ENCODE peak calls at places on chromosomes 1 and 21, in seven cellular contexts. K is GM13977; D is transverse colon; I is heart right ventricle; E is neural progenitor cell; X is astrocyte of the spinal cord; S is CD4-positive, alpha-beta T cell. B is an unnamed sample.

GRCh38 chr1:58456470-58456869 is 90.1 kb downstream of the OMA1 start:
- DNase-seq in D (no peak), K (no peak), S (no peak), E (no peak), I (no peak), X (no peak), B (no peak)

GRCh38 chr1:148308832-148309458 is 156.9 kb upstream of the NBPF11 start:
- DNase-seq in K (no peak), X (no peak), D (no peak), I (no peak), E (no peak), S (no peak), B (no peak)

GRCh38 chr1:228226956-228227791 is 19.3 kb downstream of the OBSCN start:
- DNase-seq in E (no peak), D (peak), S (no peak), X (no peak), I (no peak), K (no peak), B (no peak)

GRCh38 chr1:167546935-167547334 is 6.6 kb downstream of the CREG1 start:
- DNase-seq in D (no peak), I (no peak), K (no peak), S (no peak), E (no peak), X (no peak), B (no peak)

GRCh38 chr21:26433386-26433785 is 139.7 kb downstream of the CYYR1 start:
- DNase-seq in D (no peak), E (no peak), K (no peak), X (no peak), I (no peak), S (no peak), B (no peak)

GRCh38 chr1:119742193-119742592 is 26.5 kb downstream of the HMGCS2 start:
- DNase-seq in D (no peak), X (no peak), E (no peak), I (peak), S (no peak), K (no peak), B (no peak)

GRCh38 chr1:150268342-150268705 is 492 bp downstream of the APH1A start:
- DNase-seq in D (peak), E (peak), S (peak), I (no peak), K (peak), X (no peak), B (peak)

GRCh38 chr1:57889686-57890360 is 466.0 kb upstream of the DAB1 start:
- DNase-seq in E (no peak), K (no peak), I (no peak), D (no peak), X (peak), S (no peak), B (no peak)

GRCh38 chr1:231315887-231316286 is 21.8 kb downstream of the EXOC8 start:
- DNase-seq in K (peak), E (peak), I (peak), X (peak), D (peak), S (peak), B (peak)

GRCh38 chr1:203121186-203122015 is 6.1 kb upstream of the ADORA1 start:
- DNase-seq in D (no peak), E (no peak), S (no peak), K (no peak), X (no peak), I (no peak), B (no peak)

GRCh38 chr1:65049941-65050713 is 83.8 kb upstream of the JAK1 start:
- DNase-seq in X (no peak), K (no peak), S (no peak), I (no peak), D (no peak), E (no peak), B (no peak)

GRCh38 chr1:172775598-172776570 is 117.0 kb downstream of the FASLG start:
- DNase-seq in E (no peak), I (no peak), X (no peak), D (no peak), S (no peak), K (no peak), B (no peak)

GRCh38 chr1:5971471-5972197 is 20.6 kb downstream of the NPHP4 start:
- DNase-seq in X (no peak), D (no peak), K (no peak), S (no peak), I (no peak), E (no peak), B (no peak)

GRCh38 chr1:170445096-170445495 is 86.9 kb upstream of the GORAB start:
- DNase-seq in S (no peak), I (no peak), D (no peak), K (no peak), X (peak), E (no peak), B (no peak)

GRCh38 chr1:153260980-153261792 is 1.7 kb downstream of the LORICRIN start:
- DNase-seq in I (no peak), E (no peak), K (peak), D (no peak), X (peak), S (peak), B (peak)

GRCh38 chr1:64243757-64244080 is 40.3 kb downstream of the UBE2U start:
- DNase-seq in X (no peak), D (no peak), S (no peak), E (no peak), K (no peak), I (no peak), B (no peak)

GRCh38 chr1:244601336-244601735 is 51.6 kb upstream of the DESI2 start:
- DNase-seq in S (no peak), K (no peak), E (no peak), D (no peak), I (no peak), X (no peak), B (no peak)

GRCh38 chr1:202625416-202626360 is 84.6 kb downstream of the SYT2 start:
- DNase-seq in K (peak), S (peak), E (peak), I (peak), D (peak), X (peak), B (peak)

GRCh38 chr1:206814716-206815341 is 42.5 kb upstream of the IL10 start:
- DNase-seq in I (no peak), D (no peak), S (no peak), K (no peak), E (no peak), X (peak), B (no peak)

GRCh38 chr1:246181244-246181643 is 325.8 kb downstream of the SMYD3 start:
- DNase-seq in X (no peak), I (no peak), K (no peak), S (no peak), D (no peak), E (no peak), B (no peak)

GRCh38 chr1:51960262-51960661 is 30.2 kb downstream of the RAB3B start:
- DNase-seq in E (no peak), X (no peak), I (no peak), D (no peak), S (no peak), K (no peak), B (no peak)

GRCh38 chr1:2642560-2643413 is 10.0 kb upstream of the MMEL1 start:
- DNase-seq in E (peak), X (peak), K (peak), D (peak), S (peak), I (peak), B (peak)

GRCh38 chr1:204331847-204332487 is 27.8 kb downstream of the PLEKHA6 start:
- DNase-seq in S (no peak), K (no peak), E (no peak), I (no peak), X (no peak), D (peak), B (no peak)

GRCh38 chr1:240189386-240189989 is 97.8 kb downstream of the FMN2 start:
- DNase-seq in X (peak), E (peak), D (peak), K (peak), S (no peak), I (peak), B (peak)

GRCh38 chr1:147073062-147073432 is 99.2 kb downstream of the PRKAB2 start:
- DNase-seq in X (no peak), I (no peak), S (no peak), D (no peak), E (peak), K (no peak), B (peak)

GRCh38 chr21:35682874-35683549 is 377.3 kb downstream of the SETD4 start:
- DNase-seq in E (no peak), S (no peak), I (no peak), K (no peak), D (no peak), X (no peak), B (no peak)

GRCh38 chr1:224178894-224179293 is 4.1 kb upstream of the DEGS1 start:
- DNase-seq in S (no peak), I (no peak), K (no peak), X (no peak), E (no peak), D (no peak), B (no peak)

GRCh38 chr1:229258031-229258850 is 12.7 kb upstream of the RAB4A start:
- DNase-seq in E (peak), X (peak), I (peak), K (peak), D (peak), S (peak), B (peak)

GRCh38 chr1:115314111-115314510 is 23.9 kb downstream of the NGF start:
- DNase-seq in I (no peak), X (no peak), K (no peak), D (no peak), E (no peak), S (no peak), B (no peak)

GRCh38 chr1:162916407-162916806 is 55.4 kb upstream of the CCDC190 start:
- DNase-seq in X (peak), D (no peak), I (no peak), S (no peak), K (no peak), E (no peak), B (no peak)

GRCh38 chr1:20035114-20035513 is 34.9 kb upstream of the PLA2G5 start:
- DNase-seq in K (no peak), I (no peak), S (no peak), E (no peak), X (no peak), D (no peak), B (no peak)

GRCh38 chr1:96845464-96845863 is 123.9 kb downstream of the PTBP2 start:
- DNase-seq in I (no peak), D (peak), E (peak), K (peak), X (no peak), S (no peak), B (peak)

GRCh38 chr1:65254320-65255087 is 54.8 kb upstream of the DNAJC6 start:
- DNase-seq in E (peak), X (peak), I (peak), S (peak), K (peak), D (peak), B (peak)

GRCh38 chr21:34360488-34361241 is 3.1 kb upstream of the KCNE2 start:
- DNase-seq in E (no peak), I (no peak), X (no peak), S (no peak), D (no peak), K (no peak), B (no peak)

GRCh38 chr1:37453647-37454046 is 20.7 kb upstream of the ZC3H12A start:
- DNase-seq in D (no peak), K (no peak), S (no peak), E (no peak), X (no peak), I (no peak), B (no peak)

GRCh38 chr1:198825254-198825653 is 186.4 kb downstream of the PTPRC start:
- DNase-seq in K (no peak), S (no peak), E (no peak), X (no peak), D (no peak), I (no peak), B (no peak)

GRCh38 chr1:198833706-198834497 is 195.1 kb downstream of the PTPRC start:
- DNase-seq in X (no peak), E (no peak), D (no peak), S (no peak), K (no peak), I (no peak), B (no peak)

GRCh38 chr1:198830397-198830796 is 191.6 kb downstream of the PTPRC start:
- DNase-seq in I (no peak), D (no peak), K (no peak), S (no peak), X (peak), E (no peak), B (no peak)

GRCh38 chr1:198829356-198829755 is 190.5 kb downstream of the PTPRC start:
- DNase-seq in K (no peak), X (no peak), S (no peak), D (no peak), I (no peak), E (no peak), B (no peak)

DNA sequence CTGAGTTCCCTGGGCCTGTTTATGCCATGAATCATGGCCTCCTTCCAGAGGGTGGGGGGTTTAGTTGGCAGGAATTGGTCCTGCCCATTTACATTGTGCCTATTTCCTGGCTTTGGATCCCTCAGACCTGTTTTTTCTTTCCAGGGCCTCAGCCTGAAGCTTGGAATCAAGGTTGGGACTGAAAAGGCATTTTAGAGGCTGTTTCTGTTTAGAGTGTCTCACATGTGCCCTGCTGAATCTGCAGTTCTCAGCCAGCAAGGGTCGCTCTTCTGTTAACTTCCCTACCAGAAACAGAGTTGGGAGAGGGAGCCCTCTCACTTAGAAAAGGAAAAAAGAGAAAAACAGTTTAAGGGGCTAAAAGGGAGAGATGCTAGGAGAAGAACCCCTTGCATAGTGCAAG is 191.1 kb downstream of the PTPRC start:
- DNase-seq in I (no peak), E (peak), D (no peak), S (no peak), X (peak), K (no peak), B (no peak)
- TF ChIP-seq CTCF in I (no peak), E (peak), D (no peak), S (no peak), X (peak), K (peak), B (no peak)

GRCh38 chr1:225963735-225964530 is 22.9 kb upstream of the LEFTY2 start:
- DNase-seq in E (no peak), X (no peak), K (no peak), D (no peak), I (no peak), S (no peak), B (no peak)

GRCh38 chr1:225958041-225958440 is 17.0 kb upstream of the LEFTY2 start:
- DNase-seq in D (no peak), I (no peak), X (no peak), E (no peak), K (no peak), S (no peak), B (no peak)

GRCh38 chr1:225961659-225962439 is 20.8 kb upstream of the LEFTY2 start:
- DNase-seq in S (no peak), I (no peak), D (no peak), X (no peak), E (no peak), K (no peak), B (no peak)

GRCh38 chr1:225965231-225965630 is 24.2 kb upstream of the LEFTY2 start:
- DNase-seq in I (no peak), E (no peak), D (no peak), X (no peak), S (no peak), K (no peak), B (no peak)

GRCh38 chr1:225962440-225962975 is 21.5 kb upstream of the LEFTY2 start:
- DNase-seq in S (peak), X (no peak), K (peak), E (peak), D (peak), I (peak), B (peak)
- TF ChIP-seq CTCF in S (peak), X (peak), K (peak), E (peak), D (peak), I (peak), B (peak)

GRCh38 chr1:39508857-39509305 is 17.4 kb downstream of the BMP8A start:
- DNase-seq in E (no peak), K (no peak), D (no peak), X (peak), I (no peak), S (no peak), B (peak)
- TF ChIP-seq CTCF in E (no peak), K (no peak), D (no peak), X (no peak), I (no peak), S (no peak), B (no peak)

GRCh38 chr1:50099654-50100053 is 9.1 kb upstream of the ELAVL4 start:
- DNase-seq in K (no peak), S (no peak), I (no peak), E (no peak), X (no peak), D (no peak), B (no peak)
- TF ChIP-seq CTCF in K (no peak), S (no peak), I (no peak), E (no peak), X (no peak), D (no peak), B (no peak)

B was measured in GM13976.